ENCODE peak calls at places on chromosome 9, in ten cellular contexts. I is ecto neural progenitor cell, F is foreskin fibroblast, Q is HepG2, S is immature natural killer cell, O is dermis blood vessel endothelial cell, U is HL-60, Y is A172, V is NCI-H524 treated with DMSO at 0.1 percent for 48 hours, H is GM04504. B is an unnamed sample.

GRCh38 chr9:124758061-124758460 is 13.1 kb downstream of the NR6A1 start:
- DNase-seq in V (no peak), S (no peak), H (no peak), O (no peak), Q (no peak), Y (no peak), I (no peak), U (peak; percentile 88), F (no peak), B (no peak)

GRCh38 chr9:84297162-84297821 is 43.3 kb downstream of the SLC28A3 start:
- DNase-seq in Y (peak; percentile 49), O (no peak), F (peak; percentile 85), Q (no peak), U (no peak), I (no peak), H (peak; percentile 35), S (no peak), V (no peak), B (no peak)

GRCh38 chr9:95409650-95410426 is 92.3 kb upstream of the FANCC start:
- DNase-seq in U (no peak), S (no peak), H (peak; percentile 56), Y (peak; percentile 36), F (peak; percentile 83), Q (peak; percentile 32), I (no peak), O (peak; percentile 61), V (no peak), B (no peak)

GRCh38 chr9:98356953-98357352 is 101.5 kb upstream of the TBC1D2 start:
- DNase-seq in H (no peak), U (no peak), Q (no peak), V (no peak), F (peak; percentile 54), Y (no peak), I (no peak), S (no peak), O (peak; percentile 77), B (no peak)

GRCh38 chr9:117783828-117784227 is 79.6 kb downstream of the TLR4 start:
- DNase-seq in Q (no peak), S (peak; percentile 60), I (no peak), O (no peak), V (no peak), Y (no peak), F (no peak), U (peak; percentile 49), H (no peak), B (no peak)

GRCh38 chr9:22457448-22457847 is 10.8 kb downstream of the DMRTA1 start:
- DNase-seq in Q (no peak), U (no peak), V (no peak), H (no peak), F (no peak), Y (no peak), O (no peak), S (no peak), I (no peak), B (no peak)

GRCh38 chr9:107465467-107466451 is 23.8 kb downstream of the KLF4 start:
- DNase-seq in I (peak; percentile 83), F (peak; percentile 92), Q (no peak), V (no peak), H (no peak), Y (no peak), O (peak; percentile 65), U (peak; percentile 55), S (peak; percentile 29), B (peak; percentile 80)

GRCh38 chr9:93126825-93127368 is 7.2 kb downstream of the NINJ1 start:
- DNase-seq in H (no peak), S (no peak), O (peak; percentile 77), F (no peak), U (no peak), I (peak; percentile 63), V (no peak), Y (no peak), Q (peak; percentile 88), B (no peak)

GRCh38 chr9:35258665-35259474 is 97.1 kb downstream of the UNC13B start:
- DNase-seq in H (peak; percentile 44), Q (peak; percentile 71), U (peak; percentile 54), Y (peak; percentile 56), I (peak; percentile 57), S (peak; percentile 12), V (no peak), O (peak; percentile 83), F (peak; percentile 82), B (no peak)

GRCh38 chr9:136624184-136624951 is 38.3 kb upstream of the EGFL7 start:
- DNase-seq in U (no peak), Q (no peak), V (no peak), I (no peak), S (no peak), F (no peak), H (no peak), O (no peak), Y (peak; percentile 51), B (peak; percentile 94)

GRCh38 chr9:86352440-86353106 is 1.6 kb downstream of the TUT7 start:
- DNase-seq in Q (no peak), Y (peak; percentile 17), F (no peak), I (no peak), H (no peak), S (peak; percentile 33), O (peak; percentile 67), V (no peak), U (peak; percentile 8), B (no peak)

GRCh38 chr9:101737705-101738565 is 512 bp downstream of the GRIN3A start:
- DNase-seq in Y (no peak), H (no peak), V (peak; percentile 59), U (no peak), O (no peak), I (peak; percentile 70), F (no peak), S (no peak), Q (no peak), B (no peak)

GRCh38 chr9:134299883-134300282 is 26.4 kb upstream of the RXRA start:
- DNase-seq in V (no peak), S (no peak), F (no peak), Y (no peak), I (no peak), U (no peak), Q (no peak), O (no peak), H (no peak), B (no peak)

GRCh38 chr9:129954868-129955550 is 88.0 kb downstream of the FNBP1 start:
- DNase-seq in Y (no peak), F (no peak), U (peak; percentile 78), S (no peak), V (no peak), O (peak; percentile 33), H (no peak), Q (no peak), I (no peak), B (no peak)

GRCh38 chr9:127923771-127924170 is 6.8 kb downstream of the PIP5KL1 start:
- DNase-seq in O (no peak), I (no peak), V (no peak), U (no peak), H (peak; percentile 95), Y (peak; percentile 97), F (peak; percentile 97), S (no peak), Q (no peak), B (peak; percentile 99)

GRCh38 chr9:137115394-137116026 is 977 bp upstream of the DPP7 start:
- DNase-seq in O (no peak), V (no peak), I (no peak), H (no peak), Q (no peak), U (no peak), S (no peak), Y (no peak), F (no peak), B (no peak)

GRCh38 chr9:124800306-124801259 is 23.6 kb downstream of the OLFML2A start:
- DNase-seq in Y (peak; percentile 42), V (no peak), H (no peak), Q (no peak), S (no peak), F (peak; percentile 42), U (no peak), O (peak; percentile 66), I (no peak), B (no peak)

GRCh38 chr9:35522189-35522588 is 32.3 kb downstream of the RUSC2 start:
- DNase-seq in S (no peak), I (no peak), Q (no peak), O (no peak), Y (no peak), V (no peak), U (no peak), H (no peak), F (no peak), B (no peak)

GRCh38 chr9:33924978-33925797 is 108.2 kb downstream of the UBE2R2 start:
- DNase-seq in Q (peak; percentile 61), H (peak; percentile 33), U (peak; percentile 19), O (peak; percentile 80), F (peak; percentile 78), S (no peak), Y (peak; percentile 34), V (no peak), I (peak; percentile 74), B (peak; percentile 13)

GRCh38 chr9:34254141-34254913 is 74.7 kb downstream of the KIF24 start:
- DNase-seq in V (no peak), Q (no peak), O (no peak), H (peak; percentile 64), I (no peak), F (peak; percentile 95), S (no peak), Y (peak; percentile 96), U (no peak), B (peak; percentile 83)

GRCh38 chr9:88342246-88342645 is 46.0 kb upstream of the SPIN1 start:
- DNase-seq in V (no peak), S (no peak), F (no peak), Y (no peak), O (no peak), I (no peak), Q (no peak), U (no peak), H (no peak), B (no peak)

GRCh38 chr9:100377015-100377414 is 24.3 kb upstream of the TEX10 start:
- DNase-seq in S (no peak), F (no peak), V (no peak), O (peak; percentile 40), I (no peak), U (no peak), Y (peak; percentile 69), H (no peak), Q (no peak), B (no peak)

GRCh38 chr9:83188272-83188671 is 125.3 kb upstream of the RASEF start:
- DNase-seq in Y (no peak), Q (no peak), H (no peak), V (no peak), F (no peak), O (no peak), I (no peak), S (no peak), U (peak; percentile 64), B (no peak)

GRCh38 chr9:73137286-73137899 is 14.3 kb upstream of the ANXA1 start:
- DNase-seq in O (no peak), V (no peak), I (no peak), Q (no peak), H (no peak), S (no peak), Y (no peak), U (no peak), F (peak; percentile 22), B (no peak)

GRCh38 chr9:94866770-94867169 is 140.3 kb downstream of the AOPEP start:
- DNase-seq in Q (no peak), S (no peak), V (no peak), Y (no peak), U (no peak), O (no peak), I (no peak), H (no peak), F (no peak), B (no peak)